ENCODE peak calls at places on chromosomes 5 and 9, in five cellular contexts. N is A549, P is WERI-Rb-1, L is foreskin fibroblast, V is fibroblast of mammary gland. M is an unnamed sample.

GRCh38 chr9:8221462-8221861 is 421.9 kb upstream of the DMAC1 start:
- DNase-seq in V (no peak), L (no peak), N (no peak), P (peak; percentile 55), M (no peak)

GRCh38 chr5:31408814-31409213 is 123.1 kb downstream of the DROSHA start:
- DNase-seq in N (no peak), P (no peak), V (peak; percentile 82), L (peak; percentile 77), M (peak; percentile 58)

GRCh38 chr9:34163439-34163838 is 15.4 kb upstream of the UBAP1 start:
- DNase-seq in P (no peak), L (no peak), N (peak; percentile 43), V (peak; percentile 87), M (peak; percentile 53)

GRCh38 chr9:77954018-77954417 is 77.6 kb downstream of the GNAQ start:
- DNase-seq in N (no peak), P (no peak), L (peak; percentile 64), V (peak; percentile 62), M (no peak)

GRCh38 chr5:147417133-147417813 is 92.6 kb downstream of the DPYSL3 start:
- DNase-seq in V (peak; percentile 79), N (no peak), L (no peak), P (no peak), M (peak; percentile 98)

GRCh38 chr9:131839281-131840084 is 99.6 kb upstream of the RAPGEF1 start:
- DNase-seq in L (peak; percentile 72), N (no peak), P (no peak), V (peak; percentile 83), M (peak; percentile 50)

GRCh38 chr5:54556136-54556535 is 38.6 kb downstream of the SNX18 start:
- DNase-seq in L (no peak), V (no peak), P (no peak), N (no peak), M (no peak)

GRCh38 chr5:150490754-150491153 is 17.2 kb upstream of the NDST1 start:
- DNase-seq in N (no peak), L (peak; percentile 26), P (no peak), V (peak; percentile 35), M (no peak)

GRCh38 chr5:54455413-54456157 is at the start of gene HSPB3:
- DNase-seq in N (no peak), V (peak; percentile 18), L (peak; percentile 92), P (peak; percentile 53), M (peak; percentile 48)

GRCh38 chr5:180093651-180094382 is 22.3 kb upstream of the RNF130 start:
- DNase-seq in P (no peak), V (no peak), L (no peak), N (no peak), M (no peak)

GRCh38 chr5:171427318-171428167 is 8.1 kb downstream of the FGF18 start:
- DNase-seq in P (no peak), V (no peak), N (no peak), L (no peak), M (peak; percentile 10)

GRCh38 chr5:163571755-163572154 is 66.3 kb downstream of the MAT2B start:
- DNase-seq in L (peak; percentile 64), N (no peak), V (peak; percentile 97), P (no peak), M (peak; percentile 88)

GRCh38 chr9:130874783-130875182 is 21.8 kb downstream of the QRFP start:
- DNase-seq in P (no peak), N (no peak), V (no peak), L (no peak), M (no peak)

GRCh38 chr9:121295662-121296191 is 27.8 kb downstream of the GSN start:
- DNase-seq in V (no peak), N (no peak), P (no peak), L (no peak), M (no peak)

GRCh38 chr5:126809932-126810331 is 33.0 kb downstream of the LMNB1 start:
- DNase-seq in V (no peak), N (no peak), L (no peak), P (no peak), M (no peak)

GRCh38 chr5:175129619-175130018 is 314.4 kb downstream of the DRD1 start:
- DNase-seq in N (no peak), V (no peak), P (no peak), L (no peak), M (no peak)

GRCh38 chr9:92097997-92098482 is 17.2 kb downstream of the SPTLC1 start:
- DNase-seq in P (no peak), L (peak; percentile 15), N (no peak), V (peak; percentile 89), M (peak; percentile 71)

GRCh38 chr5:157366741-157367684 is 93.0 kb upstream of the NIPAL4 start:
- DNase-seq in P (no peak), N (peak; percentile 52), L (peak; percentile 47), V (peak; percentile 81), M (peak; percentile 86)

GRCh38 chr5:4384649-4385048 is 755.5 kb upstream of the ADAMTS16 start:
- DNase-seq in N (no peak), L (no peak), P (no peak), V (peak; percentile 6), M (no peak)

GRCh38 chr5:54186912-54187445 is 123.4 kb downstream of the ARL15 start:
- DNase-seq in V (no peak), N (no peak), P (no peak), L (no peak), M (no peak)

GRCh38 chr5:154646841-154647759 is 108.1 kb upstream of the LARP1 start:
- DNase-seq in N (no peak), L (no peak), P (peak; percentile 90), V (peak; percentile 24), M (peak; percentile 33)

GRCh38 chr5:126370796-126371718 is 52.2 kb upstream of the GRAMD2B start:
- DNase-seq in N (peak; percentile 35), P (no peak), L (peak; percentile 52), V (peak; percentile 61), M (peak; percentile 68)

GRCh38 chr9:115117999-115118470 is at the start of gene TNC:
- DNase-seq in L (peak; percentile 93), V (peak; percentile 93), P (peak; percentile 59), N (peak; percentile 19), M (peak; percentile 85)

GRCh38 chr5:6780802-6781391 is 67.7 kb downstream of the TENT4A start:
- DNase-seq in V (peak; percentile 8), L (no peak), N (peak; percentile 24), P (peak; percentile 60), M (no peak)

GRCh38 chr5:78747703-78748359 is 99.3 kb upstream of the LHFPL2 start:
- DNase-seq in N (no peak), V (peak; percentile 73), L (peak; percentile 66), P (no peak), M (peak; percentile 70)

GRCh38 chr5:56763711-56764466 is 51.5 kb upstream of the MAP3K1 start:
- DNase-seq in L (peak; percentile 37), N (no peak), V (peak; percentile 8), P (no peak), M (peak; percentile 76)

GRCh38 chr5:150511641-150512367 is 3.9 kb downstream of the NDST1 start:
- DNase-seq in N (peak; percentile 58), V (peak; percentile 91), L (peak; percentile 82), P (peak; percentile 78), M (peak; percentile 47)

GRCh38 chr9:131478421-131478868 is 24.3 kb upstream of the POMT1 start:
- DNase-seq in N (peak; percentile 34), L (no peak), P (peak; percentile 81), V (peak; percentile 23), M (peak; percentile 43)

DNA sequence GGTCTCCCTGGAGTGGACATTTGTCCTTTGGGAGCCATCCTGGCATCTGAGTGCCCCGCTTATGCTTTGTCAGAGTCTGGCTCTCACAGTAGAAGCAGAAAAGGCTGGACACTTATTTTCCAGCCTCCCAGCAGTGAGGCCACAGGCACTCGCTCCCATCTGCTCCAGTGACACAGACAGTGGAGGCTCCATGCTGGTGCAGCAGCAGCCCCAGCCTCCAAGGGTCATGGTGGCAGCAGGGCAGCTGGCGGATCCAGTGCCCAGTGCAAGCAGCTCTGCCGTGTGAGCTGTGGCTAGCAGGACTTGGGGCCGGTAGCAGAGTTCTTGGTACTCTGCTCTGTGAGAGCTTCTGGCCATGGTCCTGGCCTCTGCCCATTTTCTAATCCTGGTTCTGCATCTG is 157.3 kb upstream of the ALDH1B1 start:
- DNase-seq in N (no peak), P (peak; percentile 64), V (no peak), L (no peak), M (no peak)
- TF ChIP-seq CTCF in N (no peak), P (no peak), V (no peak), L (no peak), M (no peak)

GRCh38 chr9:127925959-127926949 is 4.3 kb downstream of the PIP5KL1 start:
- DNase-seq in V (no peak), P (no peak), L (no peak), N (no peak), M (no peak)

GRCh38 chr9:127929044-127929979 is 1.3 kb downstream of the PIP5KL1 start:
- DNase-seq in P (no peak), L (no peak), N (no peak), V (no peak), M (no peak)

GRCh38 chr9:127928232-127929043 is 2.1 kb downstream of the PIP5KL1 start:
- DNase-seq in N (no peak), P (no peak), V (no peak), L (no peak), M (no peak)

GRCh38 chr9:127926961-127927456 is 3.6 kb downstream of the PIP5KL1 start:
- DNase-seq in P (no peak), N (no peak), V (no peak), L (no peak), M (no peak)

DNA sequence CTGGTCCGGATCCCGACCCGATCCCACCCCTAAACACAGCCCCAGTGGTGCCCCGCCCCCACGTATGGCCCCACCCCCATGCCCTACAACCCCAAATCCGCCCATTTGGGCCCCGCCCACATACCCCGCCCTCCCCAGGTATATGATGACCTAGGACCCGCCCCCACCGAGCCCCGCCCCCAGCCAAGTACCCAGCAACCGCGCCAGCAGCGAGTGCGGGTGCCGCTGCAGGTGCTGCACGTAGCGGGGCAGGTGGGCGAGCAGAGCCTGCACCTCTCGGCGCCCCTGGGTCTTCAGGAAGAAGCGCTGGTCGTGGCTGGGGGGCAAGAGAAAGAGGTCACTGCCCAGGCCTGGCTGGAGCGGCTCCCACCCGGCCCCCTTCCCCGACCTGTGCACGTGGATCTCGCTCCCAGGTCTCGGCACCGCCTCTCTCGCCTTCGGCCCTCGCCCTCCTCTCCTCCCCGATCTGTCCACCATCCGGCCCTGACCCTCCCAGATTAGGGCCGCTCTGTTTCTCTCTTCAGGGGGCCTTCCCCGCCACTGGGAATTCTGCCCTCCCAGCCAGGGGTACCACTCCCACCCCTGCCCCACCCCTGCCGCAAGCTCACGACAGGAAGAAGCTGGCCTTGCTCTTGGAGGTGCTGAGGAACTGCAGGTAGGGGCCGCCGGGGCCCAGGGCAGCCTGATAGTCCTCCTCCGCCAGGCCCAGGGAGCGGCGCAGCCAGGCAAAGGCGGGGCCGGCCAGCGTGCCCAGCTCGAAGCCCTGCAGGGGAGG is 2.9 kb downstream of the PIP5KL1 start:
- DNase-seq in P (no peak), V (no peak), L (no peak), N (no peak), M (no peak)
- H3K4me3 ChIP-seq in P (no peak overlapping the region), V (no peak overlapping the region), L (peak overlapping the region; percentile 38), N (no peak overlapping the region), M (no peak overlapping the region)

DNA sequence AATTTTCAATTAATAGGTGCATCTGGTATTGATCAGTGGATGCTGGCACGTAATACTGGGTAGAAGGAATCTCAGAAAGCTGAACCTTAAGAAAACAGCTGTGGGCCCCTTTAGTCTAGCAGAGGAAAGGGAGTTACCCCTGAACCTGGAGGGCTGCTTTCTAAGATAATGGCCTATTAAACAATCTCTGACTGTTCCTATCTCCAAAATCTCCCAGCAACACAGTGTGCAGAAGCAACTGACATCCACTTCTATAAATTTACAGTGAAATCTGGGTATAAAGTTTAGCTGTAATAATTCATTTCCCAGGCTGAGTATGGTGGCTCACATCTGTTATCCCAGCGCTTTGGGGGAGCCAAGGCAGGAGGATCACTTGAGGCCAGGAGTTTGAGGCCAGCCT is 198.7 kb downstream of the MAPKAP1 start:
- DNase-seq in L (no peak), V (no peak), P (no peak), N (no peak), M (no peak)
- TF ChIP-seq CTCF in L (no peak), V (no peak), P (no peak), N (no peak), M (no peak)

GRCh38 chr5:1881731-1882336 is 891 bp downstream of the IRX4 start:
- DNase-seq in N (no peak), P (no peak), L (no peak), V (no peak), M (no peak)
- H3K4me3 ChIP-seq in N (no peak overlapping the region), P (no peak overlapping the region), L (no peak overlapping the region), V (no peak overlapping the region), M (no peak overlapping the region)

M was measured in fibroblast of pulmonary artery.